ENCODE peak calls at places on chromosomes 11 and 22, in six cellular contexts. One of them, this sample, is unnamed.
A peak's percentile ranks its signal among the peaks of the same experiment; 100 is the strongest.

GRCh38 chr11:1852885-1853284 is at the start of gene LSP1:
- DNase-seq in amniotic stem cell: no peak
- DNase-seq in left ventricle myocardium superior: no peak
- DNase-seq in ovary: no peak
- DNase-seq in GM23338: no peak
- DNase-seq in Kasumi-1: peak; percentile 46
- DNase-seq in this sample: peak; percentile 89

GRCh38 chr22:39520054-39520873 is at the start of gene ATF4:
- DNase-seq in amniotic stem cell: peak; percentile 99
- DNase-seq in left ventricle myocardium superior: peak; percentile 98
- DNase-seq in ovary: peak; percentile 98
- DNase-seq in GM23338: peak; percentile 100
- DNase-seq in Kasumi-1: peak; percentile 99
- DNase-seq in this sample: peak; percentile 97

GRCh38 chr11:72352859-72353551 is 81.3 kb downstream of the CLPB start:
- DNase-seq in amniotic stem cell: peak; percentile 87
- DNase-seq in left ventricle myocardium superior: no peak
- DNase-seq in ovary: no peak
- DNase-seq in GM23338: peak; percentile 61
- DNase-seq in Kasumi-1: peak; percentile 24
- DNase-seq in this sample: no peak

GRCh38 chr11:44622721-44623258 is 57.3 kb downstream of the CD82 start:
- DNase-seq in amniotic stem cell: no peak
- DNase-seq in left ventricle myocardium superior: no peak
- DNase-seq in ovary: peak; percentile 16
- DNase-seq in GM23338: no peak
- DNase-seq in Kasumi-1: no peak
- DNase-seq in this sample: peak; percentile 32

GRCh38 chr11:14300661-14301304 is 58.2 kb downstream of the RRAS2 start:
- DNase-seq in amniotic stem cell: peak; percentile 45
- DNase-seq in left ventricle myocardium superior: no peak
- DNase-seq in ovary: peak; percentile 51
- DNase-seq in GM23338: peak; percentile 88
- DNase-seq in Kasumi-1: peak; percentile 69
- DNase-seq in this sample: no peak

GRCh38 chr11:69390561-69390960 is 90.9 kb upstream of the LINC01488 start:
- DNase-seq in amniotic stem cell: no peak
- DNase-seq in left ventricle myocardium superior: no peak
- DNase-seq in ovary: no peak
- DNase-seq in GM23338: no peak
- DNase-seq in Kasumi-1: no peak
- DNase-seq in this sample: peak; percentile 37

GRCh38 chr11:93143186-93143585 is 54.6 kb downstream of the SLC36A4 start:
- DNase-seq in amniotic stem cell: no peak
- DNase-seq in left ventricle myocardium superior: no peak
- DNase-seq in ovary: no peak
- DNase-seq in GM23338: no peak
- DNase-seq in Kasumi-1: no peak
- DNase-seq in this sample: no peak

GRCh38 chr11:61310749-61311148 is 15.6 kb upstream of the VWCE start:
- DNase-seq in amniotic stem cell: no peak
- DNase-seq in left ventricle myocardium superior: no peak
- DNase-seq in ovary: no peak
- DNase-seq in GM23338: no peak
- DNase-seq in Kasumi-1: no peak
- DNase-seq in this sample: no peak

GRCh38 chr22:22928666-22929380 is 41.2 kb downstream of the IGLL5 start:
- DNase-seq in amniotic stem cell: no peak
- DNase-seq in left ventricle myocardium superior: peak; percentile 32
- DNase-seq in ovary: no peak
- DNase-seq in GM23338: no peak
- DNase-seq in Kasumi-1: peak; percentile 96
- DNase-seq in this sample: peak; percentile 100